ENCODE peak calls at places on chromosomes 4 and X, in ten cellular contexts. I is stimulated activated CD4-positive, alpha-beta T cell treated with anti-CD3 and anti-CD28 coated beads, Interleukin-1b, Interleukin-23, amount 100 ng/mL, for 48 hours; T is Daoy; Z is stimulated activated CD8-positive, alpha-beta memory T cell treated with anti-CD3 and anti-CD28 coated beads, Interleukin-15, amount 100 ng/mL, for 4 hours; G is AG10803; F is T-helper 9 cell; D is cardiac muscle cell; K is psoas muscle; L is activated CD8-positive, alpha-beta memory T cell treated with anti-CD3 and anti-CD28 coated beads for 48 hours; U is HTR-8/SVneo. W is an unnamed sample.

GRCh38 chrX:20620301-20620700 is 353.6 kb upstream of the RPS6KA3 start:
- DNase-seq in I (no peak), T (no peak), Z (no peak), G (peak), F (no peak), D (no peak), K (no peak), L (no peak), U (no peak), W (no peak)

GRCh38 chrX:96729053-96729452 is 44.4 kb downstream of the DIAPH2 start:
- DNase-seq in I (no peak), T (no peak), Z (no peak), G (no peak), F (no peak), D (no peak), K (no peak), L (no peak), U (no peak), W (no peak)

GRCh38 chr4:2186133-2186864 is 55.6 kb downstream of the HAUS3 start:
- DNase-seq in I (no peak), T (peak), Z (no peak), G (no peak), F (no peak), D (peak), K (no peak), L (no peak), U (peak), W (no peak)

GRCh38 chrX:135087867-135088266 is 32.5 kb downstream of the ETDB start:
- DNase-seq in I (no peak), T (no peak), Z (no peak), G (peak), F (no peak), D (no peak), K (peak), L (no peak), U (no peak), W (no peak)

GRCh38 chr4:141871086-141871485 is 234.7 kb downstream of the IL15 start:
- DNase-seq in I (no peak), T (no peak), Z (no peak), G (peak), F (no peak), D (peak), K (no peak), L (no peak), U (no peak), W (no peak)

GRCh38 chr4:75997946-75998345 is 7.2 kb upstream of the SDAD1 start:
- DNase-seq in I (no peak), T (no peak), Z (no peak), G (no peak), F (no peak), D (no peak), K (no peak), L (no peak), U (no peak), W (no peak)

GRCh38 chrX:93422693-93423092 is 250.7 kb downstream of the NAP1L3 start:
- DNase-seq in I (no peak), T (no peak), Z (no peak), G (no peak), F (no peak), D (peak), K (no peak), L (no peak), U (no peak), W (no peak)

GRCh38 chr4:75633846-75634245 is 3.5 kb upstream of the CDKL2 start:
- DNase-seq in I (no peak), T (peak), Z (no peak), G (peak), F (no peak), D (peak), K (no peak), L (no peak), U (no peak), W (no peak)

GRCh38 chr4:169724251-169724650 is 33.5 kb downstream of the HPF1 start:
- DNase-seq in I (no peak), T (no peak), Z (no peak), G (peak), F (no peak), D (peak), K (no peak), L (no peak), U (no peak), W (no peak)

GRCh38 chr4:58602701-58603359 is 1492.6 kb upstream of the IGFBP7 start:
- DNase-seq in I (no peak), T (no peak), Z (no peak), G (no peak), F (no peak), D (no peak), K (no peak), L (no peak), U (no peak), W (no peak)

W was measured in GM06990.